ENCODE peak calls at places on chromosomes 6 and 20, in ten cellular contexts. One of them, this sample, is unnamed.

GRCh38 chr6:143611580-143611979 is 66.2 kb upstream of the PHACTR2 start:
- DNase-seq in lower leg skin: no peak
- DNase-seq in brain microvascular endothelial cell: no peak
- DNase-seq in mesendoderm: no peak
- DNase-seq in IMR-90: no peak
- DNase-seq in ascending aorta: no peak
- DNase-seq in AG09309: no peak
- DNase-seq in NT2/D1: no peak
- DNase-seq in A673: no peak
- DNase-seq in neural progenitor cell: no peak
- DNase-seq in this sample: no peak

GRCh38 chr20:5843054-5843731 is 93.0 kb downstream of the SHLD1 start:
- DNase-seq in lower leg skin: no peak
- DNase-seq in brain microvascular endothelial cell: no peak
- DNase-seq in IMR-90: no peak
- DNase-seq in AG09309: no peak
- DNase-seq in neural progenitor cell: no peak
- DNase-seq in NT2/D1: no peak
- DNase-seq in mesendoderm: no peak
- DNase-seq in ascending aorta: no peak
- DNase-seq in A673: no peak
- DNase-seq in this sample: no peak

GRCh38 chr6:10256113-10256690 is 158.7 kb downstream of the TFAP2A start:
- DNase-seq in IMR-90: no peak
- DNase-seq in AG09309: no peak
- DNase-seq in ascending aorta: no peak
- DNase-seq in lower leg skin: no peak
- DNase-seq in brain microvascular endothelial cell: peak
- DNase-seq in NT2/D1: no peak
- DNase-seq in neural progenitor cell: peak
- DNase-seq in A673: peak
- DNase-seq in mesendoderm: no peak
- DNase-seq in this sample: peak

GRCh38 chr6:50990750-50991446 is 172.2 kb downstream of the TFAP2B start:
- DNase-seq in A673: peak
- DNase-seq in lower leg skin: no peak
- DNase-seq in brain microvascular endothelial cell: peak
- DNase-seq in AG09309: no peak
- DNase-seq in IMR-90: no peak
- DNase-seq in NT2/D1: no peak
- DNase-seq in neural progenitor cell: no peak
- DNase-seq in mesendoderm: no peak
- DNase-seq in ascending aorta: no peak
- DNase-seq in this sample: no peak

GRCh38 chr6:167137881-167138280 is 15.0 kb downstream of the CCR6 start:
- DNase-seq in IMR-90: no peak
- DNase-seq in mesendoderm: no peak
- DNase-seq in brain microvascular endothelial cell: no peak
- DNase-seq in NT2/D1: no peak
- DNase-seq in AG09309: no peak
- DNase-seq in neural progenitor cell: no peak
- DNase-seq in ascending aorta: no peak
- DNase-seq in A673: no peak
- DNase-seq in lower leg skin: no peak
- DNase-seq in this sample: no peak

GRCh38 chr6:169247991-169248390 is 5.7 kb downstream of the THBS2 start:
- DNase-seq in ascending aorta: no peak
- DNase-seq in lower leg skin: no peak
- DNase-seq in A673: no peak
- DNase-seq in NT2/D1: no peak
- DNase-seq in mesendoderm: no peak
- DNase-seq in neural progenitor cell: no peak
- DNase-seq in brain microvascular endothelial cell: no peak
- DNase-seq in AG09309: no peak
- DNase-seq in IMR-90: no peak
- DNase-seq in this sample: no peak

GRCh38 chr6:112054001-112054400 is at the start of gene CCN6:
- DNase-seq in neural progenitor cell: no peak
- DNase-seq in IMR-90: no peak
- DNase-seq in lower leg skin: no peak
- DNase-seq in brain microvascular endothelial cell: no peak
- DNase-seq in AG09309: no peak
- DNase-seq in ascending aorta: no peak
- DNase-seq in A673: no peak
- DNase-seq in mesendoderm: no peak
- DNase-seq in NT2/D1: no peak
- DNase-seq in this sample: no peak

GRCh38 chr20:6714202-6714800 is 53.2 kb upstream of the BMP2 start:
- DNase-seq in ascending aorta: no peak
- DNase-seq in mesendoderm: no peak
- DNase-seq in IMR-90: no peak
- DNase-seq in brain microvascular endothelial cell: no peak
- DNase-seq in AG09309: no peak
- DNase-seq in lower leg skin: no peak
- DNase-seq in neural progenitor cell: no peak
- DNase-seq in NT2/D1: no peak
- DNase-seq in A673: no peak
- DNase-seq in this sample: peak

GRCh38 chr6:4378319-4378996 is 243.1 kb upstream of the ECI2 start:
- DNase-seq in NT2/D1: no peak
- DNase-seq in ascending aorta: no peak
- DNase-seq in neural progenitor cell: no peak
- DNase-seq in brain microvascular endothelial cell: no peak
- DNase-seq in AG09309: no peak
- DNase-seq in A673: no peak
- DNase-seq in lower leg skin: no peak
- DNase-seq in mesendoderm: no peak
- DNase-seq in IMR-90: no peak
- DNase-seq in this sample: no peak

GRCh38 chr6:63897459-63897858 is 261.9 kb downstream of the PHF3 start:
- DNase-seq in A673: no peak
- DNase-seq in lower leg skin: no peak
- DNase-seq in IMR-90: peak
- DNase-seq in brain microvascular endothelial cell: peak
- DNase-seq in neural progenitor cell: no peak
- DNase-seq in AG09309: no peak
- DNase-seq in ascending aorta: no peak
- DNase-seq in mesendoderm: no peak
- DNase-seq in NT2/D1: no peak
- DNase-seq in this sample: no peak

GRCh38 chr20:19256085-19256484 is 43.6 kb downstream of the SLC24A3 start:
- DNase-seq in neural progenitor cell: no peak
- DNase-seq in mesendoderm: no peak
- DNase-seq in AG09309: no peak
- DNase-seq in ascending aorta: no peak
- DNase-seq in brain microvascular endothelial cell: no peak
- DNase-seq in IMR-90: no peak
- DNase-seq in NT2/D1: no peak
- DNase-seq in lower leg skin: no peak
- DNase-seq in A673: no peak
- DNase-seq in this sample: no peak

GRCh38 chr6:125789576-125790402 is 971 bp upstream of the NCOA7 start:
- DNase-seq in NT2/D1: no peak
- DNase-seq in IMR-90: peak
- DNase-seq in neural progenitor cell: peak
- DNase-seq in lower leg skin: peak
- DNase-seq in ascending aorta: no peak
- DNase-seq in A673: peak
- DNase-seq in AG09309: no peak
- DNase-seq in mesendoderm: peak
- DNase-seq in brain microvascular endothelial cell: peak
- DNase-seq in this sample: peak

GRCh38 chr6:43575105-43575771 is 600 bp downstream of the XPO5 start:
- DNase-seq in A673: peak
- DNase-seq in lower leg skin: peak
- DNase-seq in IMR-90: peak
- DNase-seq in ascending aorta: no peak
- DNase-seq in neural progenitor cell: peak
- DNase-seq in mesendoderm: peak
- DNase-seq in AG09309: no peak
- DNase-seq in brain microvascular endothelial cell: no peak
- DNase-seq in NT2/D1: peak
- DNase-seq in this sample: no peak

GRCh38 chr20:276620-277495 is 13.7 kb downstream of the C20orf96 start:
- DNase-seq in IMR-90: no peak
- DNase-seq in brain microvascular endothelial cell: no peak
- DNase-seq in lower leg skin: no peak
- DNase-seq in neural progenitor cell: no peak
- DNase-seq in ascending aorta: no peak
- DNase-seq in AG09309: no peak
- DNase-seq in A673: no peak
- DNase-seq in NT2/D1: no peak
- DNase-seq in mesendoderm: no peak
- DNase-seq in this sample: no peak

GRCh38 chr20:275791-276190 is 14.8 kb downstream of the C20orf96 start:
- DNase-seq in AG09309: no peak
- DNase-seq in brain microvascular endothelial cell: no peak
- DNase-seq in ascending aorta: no peak
- DNase-seq in neural progenitor cell: no peak
- DNase-seq in NT2/D1: no peak
- DNase-seq in A673: no peak
- DNase-seq in lower leg skin: no peak
- DNase-seq in mesendoderm: no peak
- DNase-seq in IMR-90: no peak
- DNase-seq in this sample: no peak

GRCh38 chr20:278607-279571 is 11.7 kb downstream of the C20orf96 start:
- DNase-seq in AG09309: no peak
- DNase-seq in NT2/D1: no peak
- DNase-seq in mesendoderm: peak
- DNase-seq in A673: peak
- DNase-seq in lower leg skin: no peak
- DNase-seq in brain microvascular endothelial cell: no peak
- DNase-seq in IMR-90: no peak
- DNase-seq in neural progenitor cell: peak
- DNase-seq in ascending aorta: no peak
- DNase-seq in this sample: no peak

GRCh38 chr20:278181-278580 is 12.4 kb downstream of the C20orf96 start:
- DNase-seq in IMR-90: no peak
- DNase-seq in neural progenitor cell: no peak
- DNase-seq in brain microvascular endothelial cell: no peak
- DNase-seq in NT2/D1: no peak
- DNase-seq in A673: no peak
- DNase-seq in ascending aorta: no peak
- DNase-seq in mesendoderm: no peak
- DNase-seq in lower leg skin: no peak
- DNase-seq in AG09309: no peak
- DNase-seq in this sample: no peak

GRCh38 chr20:277496-277781 is 13.1 kb downstream of the C20orf96 start:
- DNase-seq in lower leg skin: no peak
- DNase-seq in brain microvascular endothelial cell: no peak
- DNase-seq in neural progenitor cell: no peak
- DNase-seq in IMR-90: no peak
- DNase-seq in A673: no peak
- DNase-seq in mesendoderm: no peak
- DNase-seq in ascending aorta: no peak
- DNase-seq in NT2/D1: no peak
- DNase-seq in AG09309: no peak
- DNase-seq in this sample: no peak
- H3K4me3 ChIP-seq in lower leg skin: no peak
- H3K4me3 ChIP-seq in brain microvascular endothelial cell: no peak
- H3K4me3 ChIP-seq in neural progenitor cell: no peak
- H3K4me3 ChIP-seq in IMR-90: no peak
- H3K4me3 ChIP-seq in A673: no peak
- H3K4me3 ChIP-seq in mesendoderm: no peak
- H3K4me3 ChIP-seq in ascending aorta: no peak
- H3K4me3 ChIP-seq in NT2/D1: no peak
- H3K4me3 ChIP-seq in AG09309: no peak
- H3K4me3 ChIP-seq in this sample: no peak

GRCh38 chr20:63005862-63006564 is 751 bp downstream of the BHLHE23 start:
- DNase-seq in A673: peak
- DNase-seq in ascending aorta: no peak
- DNase-seq in brain microvascular endothelial cell: no peak
- DNase-seq in AG09309: no peak
- DNase-seq in neural progenitor cell: peak
- DNase-seq in IMR-90: peak
- DNase-seq in lower leg skin: no peak
- DNase-seq in mesendoderm: peak
- DNase-seq in NT2/D1: no peak
- DNase-seq in this sample: no peak

GRCh38 chr20:63006611-63007471 is at the start of gene BHLHE23:
- DNase-seq in mesendoderm: peak
- DNase-seq in IMR-90: no peak
- DNase-seq in brain microvascular endothelial cell: no peak
- DNase-seq in AG09309: no peak
- DNase-seq in lower leg skin: no peak
- DNase-seq in A673: peak
- DNase-seq in neural progenitor cell: peak
- DNase-seq in ascending aorta: no peak
- DNase-seq in NT2/D1: peak
- DNase-seq in this sample: peak

GRCh38 chr20:63008541-63009043 is 1.8 kb upstream of the BHLHE23 start:
- DNase-seq in ascending aorta: no peak
- DNase-seq in NT2/D1: no peak
- DNase-seq in lower leg skin: no peak
- DNase-seq in brain microvascular endothelial cell: no peak
- DNase-seq in AG09309: no peak
- DNase-seq in IMR-90: no peak
- DNase-seq in A673: no peak
- DNase-seq in neural progenitor cell: no peak
- DNase-seq in mesendoderm: no peak
- DNase-seq in this sample: no peak

GRCh38 chr20:63007722-63008488 is 1.1 kb upstream of the BHLHE23 start:
- DNase-seq in IMR-90: no peak
- DNase-seq in AG09309: no peak
- DNase-seq in A673: no peak
- DNase-seq in NT2/D1: no peak
- DNase-seq in lower leg skin: no peak
- DNase-seq in ascending aorta: no peak
- DNase-seq in brain microvascular endothelial cell: no peak
- DNase-seq in mesendoderm: peak
- DNase-seq in neural progenitor cell: peak
- DNase-seq in this sample: peak

GRCh38 chr20:63007472-63007721 is 633 bp upstream of the BHLHE23 start:
- DNase-seq in NT2/D1: no peak
- DNase-seq in IMR-90: no peak
- DNase-seq in mesendoderm: no peak
- DNase-seq in A673: no peak
- DNase-seq in AG09309: no peak
- DNase-seq in neural progenitor cell: peak
- DNase-seq in ascending aorta: no peak
- DNase-seq in brain microvascular endothelial cell: no peak
- DNase-seq in lower leg skin: no peak
- DNase-seq in this sample: no peak
- H3K4me3 ChIP-seq in NT2/D1: peak
- H3K4me3 ChIP-seq in IMR-90: no peak
- H3K4me3 ChIP-seq in mesendoderm: no peak
- H3K4me3 ChIP-seq in A673: no peak
- H3K4me3 ChIP-seq in AG09309: no peak
- H3K4me3 ChIP-seq in neural progenitor cell: peak
- H3K4me3 ChIP-seq in ascending aorta: no peak
- H3K4me3 ChIP-seq in brain microvascular endothelial cell: no peak
- H3K4me3 ChIP-seq in lower leg skin: no peak
- H3K4me3 ChIP-seq in this sample: peak

GRCh38 chr20:33561981-33562601 is 72.2 kb downstream of the CBFA2T2 start:
- DNase-seq in mesendoderm: peak
- DNase-seq in brain microvascular endothelial cell: peak
- DNase-seq in IMR-90: peak
- DNase-seq in NT2/D1: no peak
- DNase-seq in AG09309: peak
- DNase-seq in ascending aorta: no peak
- DNase-seq in neural progenitor cell: peak
- DNase-seq in lower leg skin: peak
- DNase-seq in A673: peak
- DNase-seq in this sample: no peak
- H3K4me3 ChIP-seq in mesendoderm: no peak
- H3K4me3 ChIP-seq in brain microvascular endothelial cell: no peak
- H3K4me3 ChIP-seq in IMR-90: no peak
- H3K4me3 ChIP-seq in NT2/D1: no peak
- H3K4me3 ChIP-seq in AG09309: no peak
- H3K4me3 ChIP-seq in ascending aorta: peak
- H3K4me3 ChIP-seq in neural progenitor cell: no peak
- H3K4me3 ChIP-seq in lower leg skin: no peak
- H3K4me3 ChIP-seq in A673: no peak
- H3K4me3 ChIP-seq in this sample: no peak

GRCh38 chr20:32077192-32077591 is 25.1 kb downstream of the HCK start:
- DNase-seq in NT2/D1: no peak
- DNase-seq in neural progenitor cell: no peak
- DNase-seq in lower leg skin: no peak
- DNase-seq in brain microvascular endothelial cell: no peak
- DNase-seq in AG09309: no peak
- DNase-seq in ascending aorta: no peak
- DNase-seq in IMR-90: no peak
- DNase-seq in A673: no peak
- DNase-seq in mesendoderm: no peak
- DNase-seq in this sample: no peak
- H3K4me3 ChIP-seq in NT2/D1: no peak
- H3K4me3 ChIP-seq in neural progenitor cell: no peak
- H3K4me3 ChIP-seq in lower leg skin: no peak
- H3K4me3 ChIP-seq in brain microvascular endothelial cell: no peak
- H3K4me3 ChIP-seq in AG09309: no peak
- H3K4me3 ChIP-seq in ascending aorta: no peak
- H3K4me3 ChIP-seq in IMR-90: no peak
- H3K4me3 ChIP-seq in A673: no peak
- H3K4me3 ChIP-seq in mesendoderm: no peak
- H3K4me3 ChIP-seq in this sample: no peak